ENCODE peak calls at places on chromosome 2, in seven cellular contexts. Y, P, O, Z, R, F and C are unnamed samples.

GRCh38 chr2:33177627-33178026 is 230.9 kb downstream of the LTBP1 start:
- DNase-seq in P (no peak), Z (no peak), O (no peak), R (no peak), F (no peak), Y (no peak), C (no peak)

GRCh38 chr2:157355618-157356017 is 30.0 kb upstream of the ERMN start:
- DNase-seq in Z (no peak), Y (no peak), O (no peak), F (peak; percentile 60), P (no peak), R (no peak), C (no peak)

GRCh38 chr2:99819766-99820165 is 322.6 kb downstream of the AFF3 start:
- DNase-seq in P (no peak), R (no peak), Z (no peak), F (peak; percentile 15), O (no peak), Y (no peak), C (no peak)

GRCh38 chr2:887639-888038 is 63.0 kb upstream of the SNTG2 start:
- DNase-seq in P (no peak), F (no peak), R (no peak), Z (peak; percentile 41), O (no peak), Y (no peak), C (no peak)

GRCh38 chr2:158056875-158057274 is 44.8 kb upstream of the UPP2 start:
- DNase-seq in R (no peak), F (no peak), Z (no peak), P (no peak), Y (no peak), O (no peak), C (no peak)

GRCh38 chr2:165874445-165875039 is 79.0 kb downstream of the TTC21B start:
- DNase-seq in Y (no peak), Z (no peak), O (peak; percentile 57), P (no peak), F (peak; percentile 93), R (no peak), C (no peak)

GRCh38 chr2:26704441-26704977 is 12.0 kb downstream of the KCNK3 start:
- DNase-seq in Z (no peak), P (no peak), O (no peak), Y (no peak), R (no peak), F (peak; percentile 49), C (no peak)

GRCh38 chr2:55111570-55112228 is 61.4 kb upstream of the RTN4 start:
- DNase-seq in Y (peak; percentile 89), F (peak; percentile 89), O (no peak), Z (peak; percentile 92), P (peak; percentile 80), R (peak; percentile 39), C (peak; percentile 36)

GRCh38 chr2:100660851-100661584 is 98.2 kb downstream of the PDCL3 start:
- DNase-seq in Y (no peak), R (no peak), Z (no peak), F (no peak), O (no peak), P (no peak), C (no peak)

GRCh38 chr2:60818272-60818671 is 62.2 kb downstream of the PAPOLG start:
- DNase-seq in Y (no peak), R (no peak), P (no peak), Z (peak; percentile 58), O (no peak), F (peak; percentile 19), C (no peak)

GRCh38 chr2:146623771-146624170 is 1221.1 kb upstream of the ACVR2A start:
- DNase-seq in O (no peak), Z (no peak), Y (no peak), P (no peak), F (no peak), R (no peak), C (no peak)

GRCh38 chr2:197813093-197813787 is 8.8 kb downstream of the PLCL1 start:
- DNase-seq in F (peak; percentile 67), Z (no peak), R (no peak), O (no peak), Y (no peak), P (no peak), C (no peak)

GRCh38 chr2:190409616-190410015 is 1.5 kb downstream of the MFSD6 start:
- DNase-seq in F (no peak), P (no peak), Y (no peak), Z (no peak), O (no peak), R (no peak), C (no peak)

GRCh38 chr2:178084273-178084672 is 11.7 kb upstream of the PDE11A start:
- DNase-seq in Y (no peak), F (no peak), O (no peak), R (no peak), P (no peak), Z (no peak), C (no peak)

GRCh38 chr2:235670974-235671787 is 177.3 kb downstream of the AGAP1 start:
- DNase-seq in O (no peak), Y (no peak), Z (no peak), R (no peak), F (no peak), P (no peak), C (no peak)

GRCh38 chr2:227402959-227403358 is 15.2 kb upstream of the SCYGR1 start:
- DNase-seq in P (no peak), R (no peak), Y (no peak), F (peak; percentile 73), O (no peak), Z (peak; percentile 27), C (no peak)

GRCh38 chr2:120539937-120540718 is 194.2 kb downstream of the INHBB start:
- DNase-seq in P (no peak), F (peak; percentile 60), Z (peak; percentile 96), Y (peak; percentile 91), R (peak; percentile 66), O (no peak), C (peak; percentile 66)

GRCh38 chr2:239049421-239050251 is 201.8 kb downstream of the TWIST2 start:
- DNase-seq in Z (no peak), F (no peak), O (no peak), Y (peak; percentile 53), P (no peak), R (no peak), C (no peak)

GRCh38 chr2:12649602-12650400 is 66.9 kb upstream of the TRIB2 start:
- DNase-seq in O (no peak), Z (no peak), Y (no peak), F (no peak), R (no peak), P (no peak), C (peak; percentile 30)

GRCh38 chr2:12657560-12657959 is 59.2 kb upstream of the TRIB2 start:
- DNase-seq in O (no peak), P (no peak), F (no peak), R (no peak), Y (no peak), Z (no peak), C (no peak)

GRCh38 chr2:12652723-12653122 is 64.0 kb upstream of the TRIB2 start:
- DNase-seq in R (peak; percentile 53), O (no peak), Y (no peak), Z (no peak), P (no peak), F (no peak), C (peak; percentile 28)

DNA sequence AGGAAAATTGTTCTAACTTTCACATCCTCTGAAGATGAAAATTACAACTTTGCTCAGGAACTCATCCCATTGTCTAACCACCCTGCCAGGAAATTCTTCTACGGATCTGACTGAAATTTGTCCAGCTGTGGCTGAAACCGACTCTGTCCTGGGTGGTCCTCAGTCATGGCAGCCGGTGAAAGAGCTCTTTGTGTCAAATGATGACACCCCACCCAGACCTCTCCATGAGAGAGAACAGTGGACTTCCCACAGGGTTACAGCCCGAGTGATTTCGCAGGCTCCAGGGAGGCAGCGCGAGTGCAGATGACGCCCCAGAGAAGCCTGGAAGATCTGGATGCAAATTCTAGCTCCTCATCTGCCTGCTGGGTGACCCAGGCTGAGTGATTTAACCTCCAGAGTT is 65.1 kb upstream of the TRIB2 start:
- DNase-seq in Z (no peak), F (no peak), P (no peak), R (peak; percentile 22), Y (no peak), O (no peak), C (no peak)
- H3K4me1 ChIP-seq in Z (no peaks in the 10 kb centered on the region), F (no peaks in the 10 kb centered on the region), P (no peaks in the 10 kb centered on the region), R (no peaks in the 10 kb centered on the region), Y (no peaks in the 10 kb centered on the region), O (no peaks in the 10 kb centered on the region), C (no peaks in the 10 kb centered on the region)

DNA sequence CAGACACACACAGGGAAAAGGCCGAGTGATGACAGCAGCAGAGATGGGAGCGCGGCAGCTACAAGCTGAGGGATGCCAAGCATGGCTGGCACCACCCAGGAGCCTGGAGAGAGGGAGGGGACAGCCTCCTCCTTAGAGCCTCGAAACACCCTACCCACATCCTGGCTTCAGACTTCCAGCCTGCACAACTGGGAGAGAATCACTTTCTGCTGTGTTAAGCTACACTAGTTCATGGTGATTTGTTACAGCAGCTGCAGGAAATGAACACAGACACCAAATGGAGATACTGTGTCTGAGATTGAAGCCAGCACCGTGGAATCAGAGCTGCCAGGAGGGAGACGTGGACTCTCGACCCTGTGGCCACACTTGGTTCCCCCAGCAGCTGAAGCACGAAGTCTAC is 27.5 kb upstream of the FOSL2 start:
- DNase-seq in R (no peak), Z (no peak), Y (no peak), P (peak; percentile 37), F (no peak), O (no peak), C (no peak)
- H3K4me1 ChIP-seq in R (peaks cover 19% of the 10 kb centered on the region), Z (no peaks in the 10 kb centered on the region), Y (no peaks in the 10 kb centered on the region), P (peaks cover 45% of the 10 kb centered on the region), F (peaks cover 32% of the 10 kb centered on the region), O (peaks cover 70% of the 10 kb centered on the region), C (peaks cover 25% of the 10 kb centered on the region)

GRCh38 chr2:150090031-150090430 is 397.4 kb downstream of the RND3 start:
- DNase-seq in P (no peak), R (no peak), F (no peak), Y (no peak), O (no peak), Z (no peak), C (no peak)
- H3K4me1 ChIP-seq in P (no peaks in the 10 kb centered on the region), R (no peaks in the 10 kb centered on the region), F (peaks cover 8% of the 10 kb centered on the region), Y (no peaks in the 10 kb centered on the region), O (no peaks in the 10 kb centered on the region), Z (no peaks in the 10 kb centered on the region), C (no peaks in the 10 kb centered on the region)

GRCh38 chr2:15841776-15842554 is 98.4 kb upstream of the MYCN start:
- DNase-seq in P (no peak), F (no peak), Z (no peak), R (no peak), O (no peak), Y (no peak), C (no peak)

GRCh38 chr2:15842771-15843666 is 97.3 kb upstream of the MYCN start:
- DNase-seq in R (no peak), Z (no peak), O (no peak), P (no peak), F (no peak), Y (no peak), C (no peak)

GRCh38 chr2:15840173-15840572 is 100.2 kb upstream of the MYCN start:
- DNase-seq in P (no peak), Y (no peak), R (no peak), Z (no peak), O (no peak), F (peak; percentile 56), C (no peak)

GRCh38 chr2:15839461-15840124 is 100.8 kb upstream of the MYCN start:
- DNase-seq in P (no peak), F (no peak), Z (no peak), O (no peak), R (no peak), Y (no peak), C (no peak)

DNA sequence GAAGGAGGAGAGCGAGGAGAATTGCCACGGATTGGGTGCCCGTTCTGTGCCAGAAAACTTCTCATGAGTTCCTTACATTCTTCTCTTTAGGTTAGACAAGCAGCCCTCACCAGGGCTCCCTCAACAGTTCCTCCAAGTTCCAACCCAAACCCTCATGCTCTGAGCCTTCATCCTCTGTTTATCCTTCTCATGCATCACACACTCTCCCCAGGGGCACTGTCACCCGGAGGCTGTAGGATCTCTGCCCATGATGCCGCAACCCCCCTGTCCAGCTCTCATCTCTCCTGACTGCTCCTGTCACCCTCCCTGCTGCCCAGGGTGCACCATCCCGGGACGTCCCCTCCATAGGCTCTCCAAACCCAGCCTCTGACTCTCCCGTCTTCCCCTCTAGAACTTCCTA is 99.4 kb upstream of the MYCN start:
- DNase-seq in P (no peak), R (no peak), O (no peak), Y (no peak), F (no peak), Z (peak; percentile 7), C (no peak)
- H3K4me1 ChIP-seq in P (no peaks in the 10 kb centered on the region), R (no peaks in the 10 kb centered on the region), O (no peaks in the 10 kb centered on the region), Y (no peaks in the 10 kb centered on the region), F (peaks cover 9% of the 10 kb centered on the region), Z (no peaks in the 10 kb centered on the region), C (no peaks in the 10 kb centered on the region)